ENCODE peak calls at places on chromosomes 12 and 14, in six cellular contexts. One of them, this sample, is unnamed.

GRCh38 chr12:95480230-95480629 is 6.3 kb downstream of the METAP2 start:
- DNase-seq in activated CD4-positive, alpha-beta T cell treated with anti-CD3 and anti-CD28 coated beads, Interleukin-2, amount 50 U/mL, for 1 hour: no peak
- DNase-seq in renal cortical epithelial cell: no peak
- DNase-seq in GM03348: no peak
- DNase-seq in OCI-M1: no peak
- DNase-seq in upper lobe of left lung: no peak
- DNase-seq in this sample: no peak

GRCh38 chr12:96061864-96062453 is 26.6 kb upstream of the LTA4H start:
- DNase-seq in GM03348: peak
- DNase-seq in renal cortical epithelial cell: peak
- DNase-seq in OCI-M1: peak
- DNase-seq in activated CD4-positive, alpha-beta T cell treated with anti-CD3 and anti-CD28 coated beads, Interleukin-2, amount 50 U/mL, for 1 hour: peak
- DNase-seq in upper lobe of left lung: peak
- DNase-seq in this sample: peak

GRCh38 chr12:2797721-2798418 is 3.1 kb downstream of the FKBP4 start:
- DNase-seq in OCI-M1: no peak
- DNase-seq in renal cortical epithelial cell: no peak
- DNase-seq in upper lobe of left lung: no peak
- DNase-seq in GM03348: no peak
- DNase-seq in activated CD4-positive, alpha-beta T cell treated with anti-CD3 and anti-CD28 coated beads, Interleukin-2, amount 50 U/mL, for 1 hour: no peak
- DNase-seq in this sample: no peak

GRCh38 chr12:49059385-49060232 is 985 bp downstream of the KMT2D start:
- DNase-seq in upper lobe of left lung: no peak
- DNase-seq in OCI-M1: peak
- DNase-seq in renal cortical epithelial cell: no peak
- DNase-seq in GM03348: peak
- DNase-seq in activated CD4-positive, alpha-beta T cell treated with anti-CD3 and anti-CD28 coated beads, Interleukin-2, amount 50 U/mL, for 1 hour: peak
- DNase-seq in this sample: peak

GRCh38 chr12:113302925-113303640 is 31.8 kb downstream of the SLC8B1 start:
- DNase-seq in renal cortical epithelial cell: no peak
- DNase-seq in GM03348: no peak
- DNase-seq in upper lobe of left lung: no peak
- DNase-seq in OCI-M1: peak
- DNase-seq in activated CD4-positive, alpha-beta T cell treated with anti-CD3 and anti-CD28 coated beads, Interleukin-2, amount 50 U/mL, for 1 hour: no peak
- DNase-seq in this sample: no peak

GRCh38 chr12:18546399-18546798 is 191.4 kb downstream of the PLCZ1 start:
- DNase-seq in OCI-M1: no peak
- DNase-seq in activated CD4-positive, alpha-beta T cell treated with anti-CD3 and anti-CD28 coated beads, Interleukin-2, amount 50 U/mL, for 1 hour: no peak
- DNase-seq in GM03348: peak
- DNase-seq in upper lobe of left lung: no peak
- DNase-seq in renal cortical epithelial cell: peak
- DNase-seq in this sample: no peak

GRCh38 chr12:66036317-66036716 is 94.2 kb downstream of the LLPH start:
- DNase-seq in GM03348: peak
- DNase-seq in OCI-M1: no peak
- DNase-seq in activated CD4-positive, alpha-beta T cell treated with anti-CD3 and anti-CD28 coated beads, Interleukin-2, amount 50 U/mL, for 1 hour: no peak
- DNase-seq in upper lobe of left lung: no peak
- DNase-seq in renal cortical epithelial cell: peak
- DNase-seq in this sample: peak

GRCh38 chr14:100573757-100574641 is 13.2 kb downstream of the BEGAIN start:
- DNase-seq in upper lobe of left lung: no peak
- DNase-seq in GM03348: no peak
- DNase-seq in renal cortical epithelial cell: no peak
- DNase-seq in activated CD4-positive, alpha-beta T cell treated with anti-CD3 and anti-CD28 coated beads, Interleukin-2, amount 50 U/mL, for 1 hour: no peak
- DNase-seq in OCI-M1: no peak
- DNase-seq in this sample: no peak

GRCh38 chr14:21802441-21802840 is 128.8 kb upstream of the OR4E1 start:
- DNase-seq in GM03348: no peak
- DNase-seq in upper lobe of left lung: no peak
- DNase-seq in OCI-M1: no peak
- DNase-seq in renal cortical epithelial cell: no peak
- DNase-seq in activated CD4-positive, alpha-beta T cell treated with anti-CD3 and anti-CD28 coated beads, Interleukin-2, amount 50 U/mL, for 1 hour: no peak
- DNase-seq in this sample: no peak

GRCh38 chr12:122062832-122063690 is 15.5 kb upstream of the MLXIP start:
- DNase-seq in renal cortical epithelial cell: peak
- DNase-seq in activated CD4-positive, alpha-beta T cell treated with anti-CD3 and anti-CD28 coated beads, Interleukin-2, amount 50 U/mL, for 1 hour: no peak
- DNase-seq in OCI-M1: peak
- DNase-seq in GM03348: peak
- DNase-seq in upper lobe of left lung: peak
- DNase-seq in this sample: peak

GRCh38 chr14:106831322-106831720 is 1304.9 kb downstream of the TMEM121 start:
- DNase-seq in upper lobe of left lung: peak
- DNase-seq in OCI-M1: peak
- DNase-seq in activated CD4-positive, alpha-beta T cell treated with anti-CD3 and anti-CD28 coated beads, Interleukin-2, amount 50 U/mL, for 1 hour: peak
- DNase-seq in renal cortical epithelial cell: no peak
- DNase-seq in GM03348: no peak
- DNase-seq in this sample: no peak

GRCh38 chr12:52146822-52147366 is 44.9 kb downstream of the KRT80 start:
- DNase-seq in OCI-M1: no peak
- DNase-seq in renal cortical epithelial cell: no peak
- DNase-seq in upper lobe of left lung: no peak
- DNase-seq in activated CD4-positive, alpha-beta T cell treated with anti-CD3 and anti-CD28 coated beads, Interleukin-2, amount 50 U/mL, for 1 hour: no peak
- DNase-seq in GM03348: no peak
- DNase-seq in this sample: no peak

GRCh38 chr12:69415471-69416275 is 54.5 kb upstream of the FRS2 start:
- DNase-seq in renal cortical epithelial cell: peak
- DNase-seq in upper lobe of left lung: peak
- DNase-seq in activated CD4-positive, alpha-beta T cell treated with anti-CD3 and anti-CD28 coated beads, Interleukin-2, amount 50 U/mL, for 1 hour: no peak
- DNase-seq in GM03348: peak
- DNase-seq in OCI-M1: peak
- DNase-seq in this sample: peak

GRCh38 chr12:130431176-130431575 is 93.5 kb downstream of the PIWIL1 start:
- DNase-seq in activated CD4-positive, alpha-beta T cell treated with anti-CD3 and anti-CD28 coated beads, Interleukin-2, amount 50 U/mL, for 1 hour: no peak
- DNase-seq in upper lobe of left lung: peak
- DNase-seq in OCI-M1: no peak
- DNase-seq in renal cortical epithelial cell: no peak
- DNase-seq in GM03348: no peak
- DNase-seq in this sample: no peak

GRCh38 chr12:78562358-78563205 is 302.0 kb upstream of the SYT1 start:
- DNase-seq in OCI-M1: peak
- DNase-seq in renal cortical epithelial cell: peak
- DNase-seq in upper lobe of left lung: no peak
- DNase-seq in activated CD4-positive, alpha-beta T cell treated with anti-CD3 and anti-CD28 coated beads, Interleukin-2, amount 50 U/mL, for 1 hour: no peak
- DNase-seq in GM03348: peak
- DNase-seq in this sample: peak

GRCh38 chr12:32400114-32400672 is 835 bp downstream of the FGD4 start:
- DNase-seq in upper lobe of left lung: no peak
- DNase-seq in OCI-M1: no peak
- DNase-seq in activated CD4-positive, alpha-beta T cell treated with anti-CD3 and anti-CD28 coated beads, Interleukin-2, amount 50 U/mL, for 1 hour: no peak
- DNase-seq in GM03348: peak
- DNase-seq in renal cortical epithelial cell: peak
- DNase-seq in this sample: no peak

GRCh38 chr12:72901685-72902084 is 629.5 kb downstream of the TRHDE start:
- DNase-seq in renal cortical epithelial cell: peak
- DNase-seq in OCI-M1: peak
- DNase-seq in GM03348: no peak
- DNase-seq in upper lobe of left lung: no peak
- DNase-seq in activated CD4-positive, alpha-beta T cell treated with anti-CD3 and anti-CD28 coated beads, Interleukin-2, amount 50 U/mL, for 1 hour: no peak
- DNase-seq in this sample: no peak

GRCh38 chr14:99441157-99441870 is 39.3 kb downstream of the SETD3 start:
- DNase-seq in renal cortical epithelial cell: no peak
- DNase-seq in activated CD4-positive, alpha-beta T cell treated with anti-CD3 and anti-CD28 coated beads, Interleukin-2, amount 50 U/mL, for 1 hour: no peak
- DNase-seq in GM03348: no peak
- DNase-seq in OCI-M1: no peak
- DNase-seq in upper lobe of left lung: no peak
- DNase-seq in this sample: no peak

GRCh38 chr14:70915415-70915814 is 8.2 kb downstream of the PCNX1 start:
- DNase-seq in activated CD4-positive, alpha-beta T cell treated with anti-CD3 and anti-CD28 coated beads, Interleukin-2, amount 50 U/mL, for 1 hour: no peak
- DNase-seq in upper lobe of left lung: no peak
- DNase-seq in renal cortical epithelial cell: peak
- DNase-seq in OCI-M1: no peak
- DNase-seq in GM03348: no peak
- DNase-seq in this sample: no peak

GRCh38 chr12:49889361-49890095 is 14.2 kb downstream of the FAIM2 start:
- DNase-seq in activated CD4-positive, alpha-beta T cell treated with anti-CD3 and anti-CD28 coated beads, Interleukin-2, amount 50 U/mL, for 1 hour: no peak
- DNase-seq in renal cortical epithelial cell: no peak
- DNase-seq in upper lobe of left lung: no peak
- DNase-seq in OCI-M1: no peak
- DNase-seq in GM03348: no peak
- DNase-seq in this sample: no peak

GRCh38 chr12:124005736-124006581 is 32.9 kb downstream of the ZNF664 start:
- DNase-seq in activated CD4-positive, alpha-beta T cell treated with anti-CD3 and anti-CD28 coated beads, Interleukin-2, amount 50 U/mL, for 1 hour: no peak
- DNase-seq in renal cortical epithelial cell: no peak
- DNase-seq in OCI-M1: no peak
- DNase-seq in GM03348: no peak
- DNase-seq in upper lobe of left lung: no peak
- DNase-seq in this sample: no peak

This sample was measured in RPMI7951.